ENCODE peak calls at places on chromosomes 2 and 18, in six cellular contexts. N is Panc1, S is K562, P is HCT116, R is GM12878, Z is spleen. K is an unnamed sample.

GRCh38 chr2:72961036-72961720 is 43.9 kb downstream of the EMX1 start:
- DNase-seq in N (no peak), S (no peak), R (no peak), Z (no peak), P (no peak), K (no peak)

GRCh38 chr18:11035814-11036213 is 113.6 kb downstream of the PIEZO2 start:
- DNase-seq in S (no peak), P (no peak), N (no peak), Z (no peak), R (no peak), K (no peak)

GRCh38 chr2:127052068-127052770 is 54.7 kb downstream of the BIN1 start:
- DNase-seq in Z (peak; percentile 78), N (no peak), R (no peak), S (no peak), P (no peak), K (peak; percentile 79)

GRCh38 chr2:157830696-157831570 is 45.2 kb downstream of the ACVR1 start:
- DNase-seq in R (no peak), P (peak; percentile 67), N (peak; percentile 91), Z (no peak), S (no peak), K (peak; percentile 64)

GRCh38 chr2:172467382-172467781 is 40.0 kb downstream of the ITGA6 start:
- DNase-seq in N (no peak), Z (no peak), R (no peak), S (peak; percentile 34), P (no peak), K (no peak)

GRCh38 chr2:42072349-42073118 is 24.7 kb downstream of the PKDCC start:
- DNase-seq in Z (peak; percentile 67), P (no peak), R (no peak), N (no peak), S (no peak), K (peak; percentile 81)

GRCh38 chr2:70143314-70144150 is 47.3 kb downstream of the C2orf42 start:
- DNase-seq in R (no peak), Z (peak; percentile 87), P (peak; percentile 41), S (peak; percentile 83), N (no peak), K (peak; percentile 71)

GRCh38 chr2:146037334-146037870 is 1517.5 kb upstream of the ZEB2 start:
- DNase-seq in R (no peak), N (no peak), P (no peak), S (no peak), Z (no peak), K (no peak)

GRCh38 chr2:207819021-207819687 is 49.4 kb upstream of the FZD5 start:
- DNase-seq in N (no peak), Z (no peak), R (no peak), P (no peak), S (no peak), K (no peak)

GRCh38 chr18:22710628-22711380 is 222.3 kb upstream of the RBBP8 start:
- DNase-seq in R (no peak), N (no peak), P (no peak), S (no peak), Z (no peak), K (peak; percentile 46)

GRCh38 chr18:49394191-49394590 is 66.3 kb downstream of the DYM start:
- DNase-seq in N (no peak), P (no peak), S (no peak), R (no peak), Z (no peak), K (no peak)

GRCh38 chr2:88627856-88628568 is 748 bp upstream of the EIF2AK3 start:
- DNase-seq in P (peak; percentile 91), R (no peak), Z (peak; percentile 94), N (no peak), S (peak; percentile 93), K (peak; percentile 58)

GRCh38 chr2:217106650-217107014 is 246.8 kb upstream of the TNP1 start:
- DNase-seq in S (no peak), P (peak; percentile 27), N (no peak), Z (no peak), R (no peak), K (no peak)

GRCh38 chr18:2087877-2088673 is 483.2 kb downstream of the METTL4 start:
- DNase-seq in R (no peak), N (no peak), Z (no peak), P (no peak), S (no peak), K (peak; percentile 22)

GRCh38 chr2:234682492-234683228 is 185.8 kb upstream of the ARL4C start:
- DNase-seq in R (no peak), N (no peak), P (no peak), S (no peak), Z (no peak), K (no peak)

GRCh38 chr2:70608373-70608772 is 54.7 kb upstream of the TGFA start:
- DNase-seq in N (no peak), Z (no peak), S (no peak), R (no peak), P (no peak), K (no peak)

GRCh38 chr18:45771587-45771986 is 47.6 kb downstream of the SLC14A1 start:
- DNase-seq in R (no peak), P (no peak), S (no peak), Z (no peak), N (no peak), K (no peak)

GRCh38 chr2:17717666-17718065 is 35.9 kb downstream of the SMC6 start:
- DNase-seq in R (no peak), Z (no peak), P (no peak), N (no peak), S (peak; percentile 85), K (no peak)

GRCh38 chr18:49048361-49048760 is 97.6 kb upstream of the SMAD7 start:
- DNase-seq in R (no peak), N (no peak), S (no peak), Z (no peak), P (no peak), K (no peak)

DNA sequence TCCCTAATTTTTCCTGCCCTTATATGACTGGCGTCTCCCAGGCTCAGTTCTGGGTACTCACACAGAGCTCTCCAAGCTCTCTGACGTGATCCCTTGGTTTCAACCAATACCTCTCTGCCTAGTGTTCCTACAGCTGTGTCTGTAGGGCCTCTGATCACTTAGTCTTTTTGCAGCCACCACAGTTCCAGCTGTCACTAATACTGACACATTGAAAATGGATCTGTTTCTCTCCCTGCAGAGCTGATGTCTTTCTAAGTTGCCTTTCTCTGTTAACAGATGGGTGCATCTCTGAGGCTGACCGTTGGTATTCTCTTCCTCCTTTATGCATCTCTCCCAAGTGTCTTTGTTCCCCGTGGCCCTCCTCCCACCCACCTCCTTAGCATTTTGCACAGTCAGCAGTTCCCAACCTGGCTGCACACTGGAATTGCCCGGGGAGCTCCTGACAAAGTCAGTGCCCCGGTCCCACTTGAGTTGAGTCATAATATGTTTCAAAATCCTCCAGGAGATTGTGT is 62.5 kb downstream of the CERS6 start:
- DNase-seq in S (peak; percentile 18), N (no peak), P (no peak), Z (no peak), R (no peak), K (no peak)
- TF ChIP-seq POLR2AphosphoS5 in S (no peak), N (no peak), P (no peak), Z (no peak), R (no peak), K (no peak)

GRCh38 chr18:805755-806110 is 6.3 kb downstream of the YES1 start:
- DNase-seq in S (no peak), Z (no peak), N (no peak), P (no peak), R (peak; percentile 39), K (no peak)
- H3K4me3 ChIP-seq in S (peak overlapping the region; percentile 12), Z (peak overlapping the region; percentile 21), N (no peak overlapping the region), P (no peak overlapping the region), R (peak overlapping the region; percentile 31), K (no peak overlapping the region)

GRCh38 chr2:128578406-128579385 is 260.0 kb upstream of the HS6ST1 start:
- DNase-seq in Z (no peak), N (no peak), P (no peak), R (no peak), S (no peak), K (no peak)
- H3K27me3 ChIP-seq in Z (no peaks in the 10 kb centered on the region), N (peaks cover 3% of the 10 kb centered on the region), P (peaks cover 7% of the 10 kb centered on the region), R (no peaks in the 10 kb centered on the region), S (peaks cover 36% of the 10 kb centered on the region), K (no peaks in the 10 kb centered on the region)

DNA sequence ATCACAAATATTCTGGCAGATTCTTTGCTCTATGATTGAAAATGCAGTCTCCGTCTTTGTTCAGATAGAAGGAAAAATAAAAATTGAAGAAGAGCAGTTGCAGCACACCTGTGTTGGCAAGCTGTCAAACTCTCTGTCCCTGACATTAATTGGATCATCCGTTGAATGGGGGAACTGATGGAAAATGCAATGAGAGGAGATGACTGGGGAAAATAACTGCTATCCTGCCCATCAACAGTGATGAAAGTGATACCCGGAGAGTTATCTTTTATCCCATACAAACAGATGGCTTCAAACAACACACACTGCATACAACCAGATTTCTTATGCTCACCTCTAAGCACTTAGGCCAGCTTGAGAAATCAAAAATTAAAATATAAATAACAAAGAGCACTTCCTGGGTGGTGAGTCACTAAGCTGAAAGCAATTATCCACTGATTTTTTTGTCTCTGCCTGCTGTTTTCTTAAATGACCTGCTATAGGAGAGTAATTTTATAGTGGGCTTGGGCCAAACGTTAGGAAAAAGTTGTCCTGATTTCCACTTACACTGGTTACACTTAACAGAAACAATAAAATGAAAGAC is 237.6 kb upstream of the RGPD4 start:
- DNase-seq in N (no peak), Z (no peak), P (no peak), R (no peak), S (no peak), K (no peak)
- TF ChIP-seq POLR2AphosphoS5 in N (no peak), Z (no peak), P (no peak), R (no peak), S (no peak), K (no peak)

GRCh38 chr2:191572319-191572718 is 105.6 kb upstream of the NABP1 start:
- DNase-seq in R (no peak), N (no peak), S (no peak), Z (no peak), P (no peak), K (no peak)

GRCh38 chr2:191569025-191569424 is 108.9 kb upstream of the NABP1 start:
- DNase-seq in Z (no peak), R (no peak), N (no peak), S (no peak), P (no peak), K (no peak)

GRCh38 chr2:191573216-191573615 is 104.7 kb upstream of the NABP1 start:
- DNase-seq in S (no peak), Z (no peak), P (no peak), N (no peak), R (no peak), K (no peak)

GRCh38 chr2:191574232-191574631 is 103.7 kb upstream of the NABP1 start:
- DNase-seq in R (no peak), S (no peak), Z (no peak), N (no peak), P (no peak), K (no peak)

GRCh38 chr2:191571163-191571769 is 106.7 kb upstream of the NABP1 start:
- DNase-seq in Z (no peak), P (peak; percentile 36), R (no peak), N (peak; percentile 53), S (peak; percentile 73), K (no peak)
- H3K4me3 ChIP-seq in Z (peak overlapping the region; percentile 40), P (peak overlapping the region; percentile 9), R (no peak overlapping the region), N (no peak overlapping the region), S (peak overlapping the region; percentile 24), K (peak overlapping the region; percentile 32)

DNA sequence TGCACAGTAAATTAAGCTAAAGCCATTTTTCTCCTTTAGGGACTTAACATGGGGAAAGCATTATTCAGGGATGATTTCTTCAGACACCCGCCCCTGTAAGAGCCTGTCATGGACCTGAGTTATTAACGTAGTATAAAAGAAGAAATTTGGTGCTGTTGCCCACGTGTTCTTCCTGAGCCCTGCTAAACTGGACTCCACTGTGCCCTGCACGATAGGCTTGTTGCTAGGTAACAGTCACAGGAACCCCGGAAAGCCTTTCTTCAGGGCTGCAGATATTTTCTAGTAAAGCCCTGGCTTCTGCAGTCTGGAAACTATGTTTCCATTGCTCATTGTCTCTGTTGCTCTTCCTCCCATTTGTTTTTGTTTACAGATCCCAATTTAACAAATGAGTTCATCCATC is 157.9 kb downstream of the LRRC30 start:
- DNase-seq in Z (no peak), S (no peak), N (no peak), R (no peak), P (no peak), K (no peak)
- H3K27me3 ChIP-seq in Z (no peaks in the 10 kb centered on the region), S (no peaks in the 10 kb centered on the region), N (no peaks in the 10 kb centered on the region), R (no peaks in the 10 kb centered on the region), P (no peaks in the 10 kb centered on the region), K (no peaks in the 10 kb centered on the region)

K was measured in upper lobe of left lung.